ENCODE peak calls at places on chromosomes 4 and X, in six cellular contexts. P, S, W, B, C and M are unnamed samples.

GRCh38 chrX:129697204-129697829 is 41.5 kb upstream of the XPNPEP2 start:
- DNase-seq in S (no peak), W (no peak), C (no peak), B (no peak), P (no peak), M (no peak)

GRCh38 chrX:77415161-77415560 is 32.0 kb upstream of the FGF16 start:
- DNase-seq in W (no peak), C (no peak), S (no peak), B (no peak), P (no peak), M (no peak)

GRCh38 chr4:95224402-95224801 is 324.4 kb downstream of the UNC5C start:
- DNase-seq in C (no peak), B (no peak), W (no peak), S (no peak), P (no peak), M (no peak)

GRCh38 chr4:72006576-72006975 is 25.2 kb upstream of the NPFFR2 start:
- DNase-seq in C (no peak), W (no peak), B (no peak), P (peak), S (no peak), M (no peak)

GRCh38 chr4:82900016-82900334 is 560 bp upstream of the THAP9 start:
- DNase-seq in B (no peak), W (no peak), S (no peak), C (no peak), P (no peak), M (peak)

GRCh38 chr4:59762344-59762743 is 1437.8 kb upstream of the ADGRL3 start:
- DNase-seq in B (no peak), P (no peak), W (no peak), C (no peak), S (no peak), M (no peak)

GRCh38 chr4:85512446-85513205 is 37.7 kb downstream of the ARHGAP24 start:
- DNase-seq in C (no peak), W (no peak), S (no peak), P (no peak), B (no peak), M (no peak)

GRCh38 chr4:154618708-154619315 is 6.4 kb upstream of the FGG start:
- DNase-seq in C (peak), S (peak), P (peak), B (peak), W (peak), M (peak)

GRCh38 chr4:170025523-170026252 is 507 bp downstream of the MFAP3L start:
- DNase-seq in C (no peak), B (no peak), W (peak), S (peak), P (no peak), M (no peak)

GRCh38 chrX:153507484-153508178 is 9.8 kb upstream of the ATP2B3 start:
- DNase-seq in S (peak), B (peak), W (peak), P (peak), C (peak), M (peak)

GRCh38 chr4:6576512-6576911 is 1.5 kb downstream of the MAN2B2 start:
- DNase-seq in W (peak), C (no peak), B (no peak), P (no peak), S (no peak), M (no peak)

GRCh38 chr4:15182600-15183222 is 180.4 kb downstream of the CPEB2 start:
- DNase-seq in B (no peak), P (no peak), W (no peak), S (no peak), C (no peak), M (no peak)

GRCh38 chr4:82705169-82705568 is 93.4 kb downstream of the SCD5 start:
- DNase-seq in S (no peak), W (no peak), P (no peak), B (no peak), C (no peak), M (no peak)

GRCh38 chrX:96440941-96441340 is 243.7 kb upstream of the DIAPH2 start:
- DNase-seq in W (no peak), C (no peak), P (no peak), S (no peak), B (no peak), M (no peak)

GRCh38 chrX:1392376-1393130 is 640 bp upstream of the SLC25A6 start:
- DNase-seq in C (peak), P (no peak), W (peak), B (no peak), S (no peak), M (no peak)

GRCh38 chr4:126023946-126024345 is 709.2 kb downstream of the FAT4 start:
- DNase-seq in P (no peak), W (no peak), S (no peak), B (no peak), C (no peak), M (no peak)

GRCh38 chrX:56279869-56280268 is 47.7 kb downstream of the KLF8 start:
- DNase-seq in W (no peak), S (no peak), B (no peak), P (no peak), C (no peak), M (no peak)

GRCh38 chrX:48604701-48605100 is 7.4 kb downstream of the WDR13 start:
- DNase-seq in B (no peak), C (no peak), S (no peak), W (no peak), P (no peak), M (no peak)

GRCh38 chrX:108199691-108200090 is 108.1 kb downstream of the ATG4A start:
- DNase-seq in S (peak), C (peak), W (no peak), B (peak), P (no peak), M (no peak)

GRCh38 chr4:150261571-150261970 is 183.3 kb downstream of the DCLK2 start:
- DNase-seq in P (no peak), S (no peak), C (no peak), W (no peak), B (no peak), M (no peak)

GRCh38 chr4:71944956-71945355 is 86.8 kb upstream of the NPFFR2 start:
- DNase-seq in P (no peak), B (no peak), S (no peak), C (no peak), W (no peak), M (no peak)

GRCh38 chr4:55345054-55345453 is 988 bp upstream of the SRD5A3 start:
- DNase-seq in W (no peak), B (no peak), S (peak), P (no peak), C (no peak), M (no peak)

GRCh38 chr4:6695660-6696581 is 2.2 kb downstream of the S100P start:
- DNase-seq in C (no peak), P (no peak), B (no peak), S (peak), W (no peak), M (no peak)

GRCh38 chr4:88366460-88366859 is 12.2 kb upstream of the HERC6 start:
- DNase-seq in S (no peak), W (no peak), B (no peak), C (no peak), P (no peak), M (no peak)